ENCODE peak calls at places on chromosomes 2 and 18, in seven cellular contexts. N is HepG2, C is SK-N-SH, W is H1, U is HCT116, F is K562, J is GM12878. I is an unnamed sample.

GRCh38 chr2:176154853-176155252 is 2.3 kb upstream of the HOXD3 start:
- DNase-seq in N (no peak), C (no peak), W (no peak), U (no peak), F (no peak), J (no peak), I (no peak)

GRCh38 chr2:83461135-83461534 is 997.9 kb downstream of the SUCLG1 start:
- DNase-seq in N (no peak), C (no peak), W (no peak), U (no peak), F (no peak), J (no peak), I (no peak)

GRCh38 chr2:12050381-12050780 is 303.9 kb downstream of the LPIN1 start:
- DNase-seq in N (peak), C (no peak), W (no peak), U (no peak), F (no peak), J (no peak), I (no peak)

GRCh38 chr2:45119038-45119437 is 109.8 kb upstream of the SIX2 start:
- DNase-seq in N (peak), C (no peak), W (no peak), U (no peak), F (no peak), J (no peak), I (no peak)

GRCh38 chr18:12236934-12237832 is 17.0 kb upstream of the CIDEA start:
- DNase-seq in N (peak), C (peak), W (no peak), U (peak), F (peak), J (no peak), I (peak)

GRCh38 chr2:25324905-25325592 is 16.7 kb downstream of the DNMT3A start:
- DNase-seq in N (no peak), C (peak), W (no peak), U (no peak), F (no peak), J (no peak), I (no peak)

GRCh38 chr18:21129586-21130216 is 18.1 kb upstream of the ROCK1 start:
- DNase-seq in N (no peak), C (no peak), W (no peak), U (no peak), F (no peak), J (no peak), I (no peak)

GRCh38 chr2:8612734-8613179 is 69.1 kb upstream of the ID2 start:
- DNase-seq in N (peak), C (no peak), W (no peak), U (no peak), F (no peak), J (no peak), I (no peak)

GRCh38 chr2:188853307-188853706 is 120.9 kb upstream of the COL3A1 start:
- DNase-seq in N (no peak), C (peak), W (no peak), U (no peak), F (no peak), J (no peak), I (no peak)

GRCh38 chr2:201950606-201951005 is 83.0 kb upstream of the FZD7 start:
- DNase-seq in N (no peak), C (no peak), W (no peak), U (no peak), F (no peak), J (no peak), I (no peak)

GRCh38 chr2:128345436-128346165 is 26.9 kb upstream of the HS6ST1 start:
- DNase-seq in N (no peak), C (no peak), W (no peak), U (no peak), F (no peak), J (no peak), I (no peak)

GRCh38 chr2:24818721-24819167 is 25.5 kb downstream of the CENPO start:
- DNase-seq in N (no peak), C (peak), W (no peak), U (no peak), F (no peak), J (no peak), I (no peak)

GRCh38 chr2:56207760-56208159 is 24.0 kb downstream of the CCDC85A start:
- DNase-seq in N (no peak), C (no peak), W (no peak), U (no peak), F (no peak), J (no peak), I (no peak)

GRCh38 chr18:12991839-12992216 is 666 bp downstream of the CEP192 start:
- DNase-seq in N (no peak), C (no peak), W (no peak), U (no peak), F (no peak), J (no peak), I (no peak)

GRCh38 chr2:98356729-98357128 is 10.5 kb downstream of the CNGA3 start:
- DNase-seq in N (no peak), C (no peak), W (no peak), U (no peak), F (no peak), J (no peak), I (no peak)

GRCh38 chr2:39994151-39994550 is 215.1 kb upstream of the THUMPD2 start:
- DNase-seq in N (no peak), C (no peak), W (no peak), U (no peak), F (no peak), J (no peak), I (no peak)

GRCh38 chr2:170881840-170882239 is 47.2 kb upstream of the GORASP2 start:
- DNase-seq in N (no peak), C (no peak), W (no peak), U (no peak), F (no peak), J (no peak), I (no peak)

GRCh38 chr2:70088508-70089219 is 1.4 kb downstream of the PCBP1 start:
- DNase-seq in N (peak), C (peak), W (no peak), U (no peak), F (no peak), J (no peak), I (no peak)

DNA sequence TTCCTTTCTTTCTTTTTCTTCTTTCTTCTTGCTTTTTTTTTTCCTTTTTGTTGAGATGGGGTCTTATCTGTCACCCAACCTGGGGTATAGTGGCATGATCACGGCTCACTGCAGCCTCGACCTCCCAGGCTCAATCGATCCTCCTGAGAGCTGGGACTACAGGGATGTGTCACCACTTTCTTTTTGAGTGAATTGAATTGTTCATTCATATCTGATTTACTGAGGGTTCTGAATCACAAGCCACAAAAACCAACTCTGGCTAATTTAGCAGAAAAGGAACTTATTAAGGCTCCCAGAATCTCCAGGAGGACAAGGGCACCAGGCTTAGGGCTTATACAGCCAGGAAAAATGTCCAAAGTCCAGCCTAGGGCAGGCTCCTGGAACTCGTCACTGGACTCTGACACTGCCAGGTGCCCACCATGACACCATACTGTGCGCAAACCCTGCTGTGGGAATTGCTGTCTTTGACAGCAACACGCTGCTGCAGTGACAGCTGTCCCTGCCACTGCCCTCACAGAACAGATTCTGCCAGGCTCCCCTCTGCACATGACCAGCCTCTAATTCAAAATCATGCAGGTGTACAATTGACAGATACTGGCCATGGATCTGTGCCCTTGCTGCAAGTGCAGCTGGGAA is 42.9 kb upstream of the EML6 start:
- DNase-seq in N (no peak), C (no peak), W (no peak), U (no peak), F (no peak), J (peak), I (no peak)
- TF ChIP-seq JUND in N (no peak), C (peak), W (no peak), U (no peak), F (no peak), J (peak), I (no peak)

GRCh38 chr2:160838100-160838499 is 322.1 kb upstream of the TANK start:
- DNase-seq in N (peak), C (no peak), W (no peak), U (no peak), F (no peak), J (no peak), I (no peak)

GRCh38 chr2:160838691-160839090 is 321.5 kb upstream of the TANK start:
- DNase-seq in N (no peak), C (no peak), W (no peak), U (no peak), F (no peak), J (no peak), I (no peak)

GRCh38 chr2:160835166-160835565 is 325.1 kb upstream of the TANK start:
- DNase-seq in N (no peak), C (no peak), W (no peak), U (no peak), F (no peak), J (no peak), I (no peak)

GRCh38 chr2:160837416-160837815 is 322.8 kb upstream of the TANK start:
- DNase-seq in N (no peak), C (no peak), W (no peak), U (no peak), F (no peak), J (no peak), I (no peak)

GRCh38 chr2:160836755-160837154 is 323.5 kb upstream of the TANK start:
- DNase-seq in N (no peak), C (no peak), W (no peak), U (no peak), F (no peak), J (no peak), I (peak)
- TF ChIP-seq JUND in N (no peak), C (peak), W (no peak), U (no peak), F (no peak), J (no peak), I (no peak)

GRCh38 chr2:101149241-101150192 is 1.7 kb downstream of the TBC1D8 start:
- DNase-seq in N (peak), C (no peak), W (no peak), U (no peak), F (no peak), J (no peak), I (no peak)

GRCh38 chr2:101151859-101152194 is 645 bp upstream of the TBC1D8 start:
- DNase-seq in N (no peak), C (no peak), W (no peak), U (no peak), F (no peak), J (no peak), I (no peak)

GRCh38 chr2:101152195-101153076 is 1.3 kb upstream of the TBC1D8 start:
- DNase-seq in N (peak), C (peak), W (no peak), U (peak), F (no peak), J (peak), I (no peak)

GRCh38 chr2:101150306-101151140 is 659 bp downstream of the TBC1D8 start:
- DNase-seq in N (no peak), C (peak), W (no peak), U (no peak), F (peak), J (no peak), I (no peak)

GRCh38 chr2:101151141-101151858 is at the start of gene TBC1D8:
- DNase-seq in N (peak), C (peak), W (no peak), U (peak), F (peak), J (no peak), I (peak)
- TF ChIP-seq JUND in N (no peak), C (no peak), W (no peak), U (no peak), F (no peak), J (no peak), I (no peak)

GRCh38 chr2:140683658-140684057 is 1447.2 kb downstream of the LRP1B start:
- DNase-seq in N (no peak), C (no peak), W (no peak), U (no peak), F (no peak), J (no peak), I (no peak)
- TF ChIP-seq JUND in N (no peak), C (no peak), W (no peak), U (no peak), F (no peak), J (no peak), I (no peak)

GRCh38 chr2:172701250-172701649 is 34.4 kb upstream of the RAPGEF4 start:
- DNase-seq in N (no peak), C (no peak), W (no peak), U (no peak), F (no peak), J (no peak), I (no peak)
- TF ChIP-seq JUND in N (no peak), C (peak), W (no peak), U (no peak), F (no peak), J (no peak), I (no peak)

GRCh38 chr2:33011941-33012340 is 65.2 kb downstream of the LTBP1 start:
- DNase-seq in N (no peak), C (no peak), W (no peak), U (no peak), F (no peak), J (no peak), I (no peak)

GRCh38 chr2:33011406-33011805 is 64.7 kb downstream of the LTBP1 start:
- DNase-seq in N (peak), C (no peak), W (no peak), U (no peak), F (no peak), J (no peak), I (no peak)

GRCh38 chr2:33015421-33016142 is 68.8 kb downstream of the LTBP1 start:
- DNase-seq in N (peak), C (no peak), W (no peak), U (no peak), F (no peak), J (no peak), I (no peak)

GRCh38 chr2:33014268-33014667 is 67.5 kb downstream of the LTBP1 start:
- DNase-seq in N (no peak), C (no peak), W (no peak), U (no peak), F (no peak), J (no peak), I (no peak)

DNA sequence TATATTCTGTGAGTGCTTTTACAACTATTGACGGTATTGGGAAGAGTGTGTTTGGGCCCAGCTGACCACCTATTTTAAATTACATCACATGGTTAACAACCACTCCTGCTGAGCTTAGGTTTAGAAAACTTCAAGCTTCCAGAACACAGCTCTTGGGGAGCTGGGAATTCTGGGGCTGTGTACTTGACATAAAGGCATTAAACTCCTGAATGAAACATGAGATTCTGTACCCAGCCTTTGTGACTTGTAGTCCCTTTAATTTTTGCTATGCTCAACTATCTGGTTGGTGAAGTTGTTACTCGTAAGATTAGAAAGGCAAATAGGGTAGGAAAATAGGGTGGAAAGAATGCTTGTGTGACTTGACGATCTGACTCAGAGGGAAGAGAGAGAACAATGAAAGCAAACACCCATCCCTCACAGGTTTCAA is 66.9 kb downstream of the LTBP1 start:
- DNase-seq in N (no peak), C (no peak), W (no peak), U (no peak), F (no peak), J (no peak), I (no peak)
- TF ChIP-seq JUND in N (no peak), C (no peak), W (no peak), U (no peak), F (no peak), J (no peak), I (no peak)